ENCODE peak calls at places on chromosome 13, in ten cellular contexts. D is activated CD4-positive, CD25-positive, alpha-beta regulatory T cell; K is COR-L47; B is Calu3; N is midbrain; C is CD8-positive, alpha-beta memory T cell; J is NCI-H2081; P is psoas muscle; Z is stimulated activated naive B cell treated with anti-CD40 and anti-IgM and Interleukin-4, amounts not matched to agents 10 μg/mL and 1 μg/mL and 100 μg/mL, for 72 hours; V is omental fat pad. F is an unnamed sample.

GRCh38 chr13:113002206-113002821 is 33.3 kb downstream of the MCF2L start:
- DNase-seq in N (no peak), Z (no peak), K (peak), J (peak), D (no peak), P (no peak), V (no peak), C (no peak), B (peak), F (peak)

GRCh38 chr13:25977216-25977615 is 74.6 kb downstream of the SHISA2 start:
- DNase-seq in D (no peak), K (peak), Z (no peak), P (no peak), B (no peak), V (no peak), C (no peak), N (no peak), J (peak), F (peak)

GRCh38 chr13:29924482-29924884 is 74.1 kb upstream of the UBL3 start:
- DNase-seq in P (no peak), V (no peak), N (no peak), K (no peak), J (no peak), D (no peak), Z (no peak), B (no peak), C (no peak), F (peak)

GRCh38 chr13:35448465-35448864 is 28.0 kb downstream of the MAB21L1 start:
- DNase-seq in N (no peak), B (no peak), P (no peak), C (no peak), D (no peak), J (no peak), V (no peak), Z (no peak), K (no peak), F (no peak)

GRCh38 chr13:111049791-111050538 is 65.1 kb upstream of the ARHGEF7 start:
- DNase-seq in C (no peak), V (no peak), J (no peak), B (peak), K (no peak), N (peak), D (no peak), Z (no peak), P (no peak), F (peak)

GRCh38 chr13:87537946-87538345 is 133.2 kb upstream of the SLITRK5 start:
- DNase-seq in Z (no peak), K (no peak), V (no peak), B (no peak), C (no peak), D (no peak), J (no peak), P (no peak), N (no peak), F (no peak)

GRCh38 chr13:34201050-34201913 is 383.3 kb downstream of the RFC3 start:
- DNase-seq in C (no peak), D (no peak), K (no peak), N (no peak), Z (no peak), J (no peak), P (no peak), B (no peak), V (no peak), F (no peak)

GRCh38 chr13:109205315-109205714 is 575.9 kb downstream of the MYO16 start:
- DNase-seq in Z (no peak), C (no peak), K (no peak), N (no peak), B (no peak), J (no peak), D (no peak), P (no peak), V (no peak), F (no peak)

GRCh38 chr13:97222934-97223710 is 989 bp downstream of the MBNL2 start:
- DNase-seq in K (peak), B (no peak), C (no peak), V (no peak), P (no peak), N (peak), Z (no peak), J (peak), D (no peak), F (no peak)

GRCh38 chr13:101417043-101417406 is 717 bp upstream of the NALCN start:
- DNase-seq in C (no peak), N (peak), K (peak), J (peak), B (no peak), D (no peak), V (no peak), Z (no peak), P (no peak), F (peak)

GRCh38 chr13:77239312-77239711 is 87.6 kb downstream of the MYCBP2 start:
- DNase-seq in B (no peak), J (no peak), N (no peak), Z (no peak), V (no peak), P (no peak), D (no peak), C (no peak), K (no peak), F (no peak)

GRCh38 chr13:101398191-101398590 is 18.1 kb downstream of the NALCN start:
- DNase-seq in C (no peak), B (no peak), N (no peak), Z (no peak), K (no peak), D (no peak), V (no peak), P (no peak), J (no peak), F (no peak)

GRCh38 chr13:92802776-92803175 is 423.8 kb upstream of the GPC6 start:
- DNase-seq in B (no peak), J (no peak), C (no peak), K (no peak), Z (no peak), P (no peak), N (no peak), D (no peak), V (no peak), F (no peak)

GRCh38 chr13:67094078-67094477 is 136.1 kb downstream of the PCDH9 start:
- DNase-seq in N (no peak), Z (no peak), J (no peak), C (no peak), P (no peak), V (no peak), K (no peak), D (no peak), B (no peak), F (no peak)

GRCh38 chr13:60765700-60766411 is 368.8 kb downstream of the TDRD3 start:
- DNase-seq in B (no peak), C (no peak), J (no peak), V (no peak), K (no peak), D (no peak), Z (no peak), P (no peak), N (no peak), F (no peak)

F was measured in NCI-H345.